ENCODE peak calls at places on chromosomes 5 and 9, in nine cellular contexts. Q is DND-41, Z is lung, G is brain microvascular endothelial cell, B is tibial artery, F is transverse colon, K is left ventricle myocardium inferior, D is cardiac muscle cell, O is heart left ventricle. H is an unnamed sample.

GRCh38 chr9:124392855-124393460 is 22.3 kb downstream of the PSMB7 start:
- DNase-seq in Q (no peak), Z (no peak), G (peak; percentile 83), B (no peak), F (no peak), K (no peak), D (peak; percentile 42), O (no peak), H (no peak)

GRCh38 chr5:98772415-98773213 is 849 bp upstream of the RGMB start:
- DNase-seq in Q (no peak), Z (peak; percentile 83), G (no peak), B (peak; percentile 71), F (peak; percentile 86), K (peak; percentile 68), D (peak; percentile 85), O (peak; percentile 87), H (peak; percentile 73)

GRCh38 chr5:52269853-52270252 is 517.9 kb upstream of the ITGA1 start:
- DNase-seq in Q (peak; percentile 35), Z (no peak), G (no peak), B (no peak), F (no peak), K (no peak), D (no peak), O (no peak), H (no peak)

GRCh38 chr9:19969721-19970120 is 180.9 kb upstream of the SLC24A2 start:
- DNase-seq in Q (no peak), Z (no peak), G (no peak), B (no peak), F (no peak), K (no peak), D (no peak), O (no peak), H (no peak)

GRCh38 chr5:101045689-101046088 is 142.6 kb upstream of the ST8SIA4 start:
- DNase-seq in Q (no peak), Z (no peak), G (no peak), B (no peak), F (no peak), K (no peak), D (no peak), O (no peak), H (no peak)

GRCh38 chr9:104905931-104906330 is 22.0 kb downstream of the ABCA1 start:
- DNase-seq in Q (no peak), Z (no peak), G (no peak), B (no peak), F (no peak), K (no peak), D (no peak), O (no peak), H (no peak)

GRCh38 chr5:93599427-93600146 is 16.6 kb downstream of the NR2F1 start:
- DNase-seq in Q (no peak), Z (no peak), G (no peak), B (no peak), F (no peak), K (no peak), D (no peak), O (no peak), H (no peak)

GRCh38 chr5:120454094-120454798 is 9.9 kb upstream of the PRR16 start:
- DNase-seq in Q (no peak), Z (no peak), G (peak; percentile 71), B (no peak), F (no peak), K (no peak), D (peak; percentile 44), O (no peak), H (no peak)

GRCh38 chr9:95048225-95049087 is 269.1 kb downstream of the FANCC start:
- DNase-seq in Q (no peak), Z (peak; percentile 86), G (no peak), B (peak; percentile 53), F (peak; percentile 82), K (peak; percentile 75), D (peak; percentile 74), O (peak; percentile 86), H (peak; percentile 62)

GRCh38 chr5:169126376-169127043 is 174.4 kb downstream of the SLIT3 start:
- DNase-seq in Q (no peak), Z (no peak), G (no peak), B (no peak), F (no peak), K (no peak), D (no peak), O (no peak), H (no peak)

GRCh38 chr5:168472329-168472728 is 13.9 kb upstream of the RARS1 start:
- DNase-seq in Q (no peak), Z (no peak), G (peak; percentile 94), B (no peak), F (no peak), K (no peak), D (no peak), O (no peak), H (no peak)

DNA sequence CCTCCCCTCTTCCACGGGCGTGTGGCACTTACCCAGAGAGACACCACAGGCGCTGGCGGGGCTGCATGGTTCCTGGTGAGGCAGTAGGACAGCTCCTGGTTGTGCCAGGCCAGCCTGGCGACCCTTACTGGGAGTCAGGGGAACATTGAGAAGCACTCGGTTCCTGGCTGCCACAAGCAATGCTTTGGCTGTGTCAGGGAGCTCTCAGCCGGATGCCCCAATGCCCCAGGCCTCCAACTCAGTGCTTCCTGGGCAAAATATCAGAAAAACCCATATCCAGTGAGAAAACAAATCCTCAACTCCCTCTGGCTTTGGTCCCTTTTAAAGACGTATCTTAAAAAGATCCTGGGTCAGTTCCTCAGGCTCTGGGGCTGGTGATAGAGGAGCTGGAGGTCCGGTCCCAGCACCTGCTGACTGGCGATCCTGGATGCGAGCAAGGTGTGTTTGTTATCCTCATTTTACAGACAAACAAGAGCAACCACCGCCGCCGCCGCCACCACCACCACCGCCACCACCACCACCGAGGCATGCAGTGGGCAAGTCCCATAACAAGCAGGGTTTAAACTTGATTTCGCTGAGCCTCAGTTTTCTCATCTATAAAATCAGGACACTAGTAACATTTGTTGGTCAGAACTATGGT is 4.1 kb downstream of the NKX2-5 start:
- DNase-seq in Q (no peak), Z (no peak), G (no peak), B (no peak), F (no peak), K (no peak), D (peak; percentile 32), O (no peak), H (no peak)
- H3K27me3 ChIP-seq in Q (peaks cover 24% of the 10 kb centered on the region), Z (peaks cover 9% of the 10 kb centered on the region), G (peaks cover 92% of the 10 kb centered on the region), B (peaks cover 90% of the 10 kb centered on the region), F (peaks cover 100% of the 10 kb centered on the region), K (peaks cover 97% of the 10 kb centered on the region), D (no peaks in the 10 kb centered on the region), O (peaks cover 85% of the 10 kb centered on the region), H (peaks cover 87% of the 10 kb centered on the region)

DNA sequence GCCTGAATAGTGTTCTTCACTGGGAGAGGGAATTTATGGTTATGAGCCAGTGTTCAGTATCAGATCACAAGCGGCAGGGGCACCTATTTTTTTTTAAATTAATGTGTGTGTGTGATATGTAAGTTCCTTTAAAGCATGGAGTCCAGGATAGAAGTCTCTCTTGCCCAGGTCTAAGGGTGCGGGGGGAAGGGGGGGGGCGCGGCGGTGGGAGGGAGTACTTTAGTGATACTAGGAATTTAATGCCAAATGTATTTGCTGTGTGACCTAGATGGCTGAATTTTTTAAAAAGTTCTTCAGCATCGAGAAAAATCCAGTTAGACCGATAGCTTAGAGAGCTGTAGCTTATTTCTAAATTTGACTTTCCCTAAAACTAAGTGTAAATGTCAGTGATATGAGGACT is 1.5 kb upstream of the FCHO2 start:
- DNase-seq in Q (no peak), Z (no peak), G (no peak), B (no peak), F (no peak), K (no peak), D (no peak), O (no peak), H (no peak)
- H3K4me3 ChIP-seq in Q (no peak overlapping the region), Z (no peak overlapping the region), G (no peak overlapping the region), B (no peak overlapping the region), F (no peak overlapping the region), K (peak overlapping the region; percentile 87), D (peak overlapping the region; percentile 73), O (peak overlapping the region; percentile 86), H (no peak overlapping the region)

DNA sequence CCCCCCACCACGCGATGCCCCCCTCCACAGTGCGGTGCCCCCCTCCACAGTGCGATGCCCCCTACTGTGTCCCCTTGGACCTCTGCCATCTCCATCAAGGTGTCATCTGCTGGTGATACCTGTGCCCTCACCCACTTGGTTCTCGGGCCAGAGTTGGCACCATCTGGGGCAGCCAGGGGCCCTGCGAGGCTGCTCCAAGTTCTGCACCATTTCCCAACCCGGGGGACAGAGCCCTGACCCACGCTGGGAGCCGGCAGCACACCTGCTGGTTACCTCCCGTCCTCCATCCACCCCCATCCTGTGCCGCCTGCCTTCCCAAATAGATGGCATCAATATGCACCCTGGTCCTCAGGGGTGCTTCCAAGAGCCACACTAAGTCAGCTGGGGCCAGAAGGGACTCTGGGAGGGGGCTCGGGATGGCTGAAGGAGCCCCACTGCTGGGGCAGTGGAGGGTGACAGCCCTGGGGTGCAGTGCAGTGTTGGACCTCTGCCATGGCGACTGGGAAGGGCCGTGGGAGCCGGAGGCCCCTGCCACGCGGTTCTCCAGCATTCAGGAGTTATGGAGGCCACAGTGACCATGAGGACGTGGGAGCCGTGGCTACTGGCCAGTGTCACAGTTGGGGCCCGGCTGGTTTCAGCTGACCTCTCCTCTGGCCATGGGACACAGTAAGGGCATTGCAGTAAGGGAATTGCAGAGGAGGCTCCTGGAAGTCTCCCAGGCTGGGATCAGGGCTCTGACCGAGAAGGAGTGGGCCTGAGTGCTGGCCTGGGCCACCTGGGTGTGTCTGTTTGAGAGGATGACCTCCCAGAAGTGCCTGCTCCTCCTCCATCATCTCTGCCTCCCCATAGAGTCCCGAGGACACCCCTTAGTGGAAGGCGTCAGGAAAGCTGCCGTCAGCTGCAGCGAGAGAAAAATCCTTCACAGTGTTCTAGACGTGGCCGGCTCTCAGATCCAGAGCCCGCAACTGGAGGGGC is 44.2 kb upstream of the NOTCH1 start:
- DNase-seq in Q (no peak), Z (no peak), G (no peak), B (no peak), F (no peak), K (no peak), D (no peak), O (peak; percentile 68), H (no peak)
- H3K27ac ChIP-seq in Q (peak overlapping the region; percentile 100), Z (peak overlapping the region; percentile 1), G (no peak overlapping the region), B (no peak overlapping the region), F (no peak overlapping the region), K (peak overlapping the region; percentile 66), D (no peak overlapping the region), O (peak overlapping the region; percentile 49), H (no peak overlapping the region)

GRCh38 chr9:134187821-134188420 is 23.6 kb upstream of the RNU6ATAC start:
- DNase-seq in Q (no peak), Z (no peak), G (no peak), B (peak; percentile 14), F (no peak), K (no peak), D (no peak), O (peak; percentile 48), H (no peak)

GRCh38 chr9:134189475-134190231 is 25.3 kb upstream of the RNU6ATAC start:
- DNase-seq in Q (no peak), Z (no peak), G (no peak), B (peak; percentile 10), F (no peak), K (no peak), D (no peak), O (peak; percentile 58), H (peak; percentile 49)

GRCh38 chr9:134189167-134189474 is 24.8 kb upstream of the RNU6ATAC start:
- DNase-seq in Q (no peak), Z (no peak), G (no peak), B (peak; percentile 9), F (no peak), K (no peak), D (no peak), O (peak; percentile 36), H (peak; percentile 1)

GRCh38 chr9:134187110-134187531 is 22.8 kb upstream of the RNU6ATAC start:
- DNase-seq in Q (no peak), Z (no peak), G (no peak), B (peak; percentile 15), F (no peak), K (no peak), D (no peak), O (peak; percentile 44), H (no peak)

GRCh38 chr9:134188421-134189166 is 24.2 kb upstream of the RNU6ATAC start:
- DNase-seq in Q (no peak), Z (no peak), G (no peak), B (peak; percentile 11), F (no peak), K (no peak), D (no peak), O (peak; percentile 68), H (peak; percentile 24)
- H3K27me3 ChIP-seq in Q (no peaks in the 10 kb centered on the region), Z (no peaks in the 10 kb centered on the region), G (peaks cover 13% of the 10 kb centered on the region), B (peaks cover 38% of the 10 kb centered on the region), F (peaks cover 21% of the 10 kb centered on the region), K (no peaks in the 10 kb centered on the region), D (no peaks in the 10 kb centered on the region), O (peaks cover 6% of the 10 kb centered on the region), H (no peaks in the 10 kb centered on the region)

H was measured in gastrocnemius medialis.